ENCODE peak calls at places on chromosomes 3 and 15, in four cellular contexts. F is heart right ventricle, X is heart left ventricle, E is RWPE2. O is an unnamed sample. For H3K4me1, the result is how much of the 10 kb centered on the place peaks cover.

GRCh38 chr3:162295323-162295983 is 798.8 kb downstream of the OTOL1 start:
- DNase-seq in F (no peak), X (no peak), E (no peak), O (no peak)

GRCh38 chr15:92807971-92808571 is 92.1 kb upstream of the CHD2 start:
- DNase-seq in F (no peak), X (no peak), E (no peak), O (no peak)

GRCh38 chr3:184334470-184335158 is 2.8 kb upstream of the FAM131A start:
- DNase-seq in F (no peak), X (no peak), E (no peak), O (no peak)

GRCh38 chr15:55791576-55792400 is 48.8 kb upstream of the PRTG start:
- DNase-seq in F (no peak), X (no peak), E (no peak), O (no peak)

GRCh38 chr3:3316523-3316922 is 137.0 kb upstream of the CRBN start:
- DNase-seq in F (no peak), X (no peak), E (no peak), O (no peak)

GRCh38 chr3:144229237-144229830 is 257.7 kb downstream of the DIPK2A start:
- DNase-seq in F (no peak), X (no peak), E (no peak), O (no peak)

GRCh38 chr15:34109775-34110663 is 8.1 kb downstream of the PGBD4 start:
- DNase-seq in F (no peak), X (no peak), E (no peak), O (no peak)

GRCh38 chr3:126968995-126969385 is 13.9 kb upstream of the PLXNA1 start:
- DNase-seq in F (no peak), X (no peak), E (no peak), O (no peak)

GRCh38 chr3:56758539-56758981 is 43.2 kb downstream of the ARHGEF3 start:
- DNase-seq in F (no peak), X (no peak), E (no peak), O (no peak)

GRCh38 chr3:179018808-179019207 is 52.8 kb downstream of the ZMAT3 start:
- DNase-seq in F (no peak), X (no peak), E (no peak), O (no peak)

GRCh38 chr3:107496855-107497254 is 25.9 kb upstream of the BBX start:
- DNase-seq in F (no peak), X (no peak), E (no peak), O (no peak)

GRCh38 chr3:7657214-7658112 is 796.5 kb downstream of the GRM7 start:
- DNase-seq in F (no peak), X (no peak), E (no peak), O (no peak)

GRCh38 chr3:146498002-146498736 is 28.8 kb upstream of the PLSCR2 start:
- DNase-seq in F (no peak), X (no peak), E (no peak), O (no peak)

GRCh38 chr3:115350606-115351005 is 203.5 kb upstream of the ZBTB20 start:
- DNase-seq in F (no peak), X (no peak), E (no peak), O (no peak)

GRCh38 chr3:135560847-135561246 is 404.7 kb upstream of the PPP2R3A start:
- DNase-seq in F (no peak), X (no peak), E (no peak), O (peak)

GRCh38 chr15:90883526-90883931 is 775 bp upstream of the FES start:
- DNase-seq in F (no peak), X (no peak), E (peak), O (peak)

GRCh38 chr15:84783493-84784251 is 33.5 kb upstream of the ALPK3 start:
- DNase-seq in F (no peak), X (no peak), E (no peak), O (no peak)

GRCh38 chr3:188421151-188421821 is 267.3 kb downstream of the LPP start:
- DNase-seq in F (no peak), X (no peak), E (no peak), O (no peak)

GRCh38 chr3:188573286-188573928 is 419.4 kb downstream of the LPP start:
- DNase-seq in F (no peak), X (no peak), E (no peak), O (no peak)

GRCh38 chr3:45993421-45994027 is 2.1 kb downstream of the FYCO1 start:
- DNase-seq in F (no peak), X (no peak), E (no peak), O (no peak)

GRCh38 chr15:65423977-65424679 is 1.4 kb upstream of the IGDCC4 start:
- DNase-seq in F (no peak), X (no peak), E (peak), O (no peak)

GRCh38 chr3:9696480-9697220 is 7.0 kb upstream of the CPNE9 start:
- DNase-seq in F (no peak), X (no peak), E (no peak), O (no peak)

GRCh38 chr3:144821583-144821982 is 850.0 kb downstream of the DIPK2A start:
- DNase-seq in F (no peak), X (no peak), E (no peak), O (no peak)

GRCh38 chr3:134846943-134847342 is 51.9 kb downstream of the EPHB1 start:
- DNase-seq in F (no peak), X (peak), E (peak), O (no peak)

GRCh38 chr3:16362781-16363180 is 97.8 kb downstream of the OXNAD1 start:
- DNase-seq in F (no peak), X (no peak), E (no peak), O (no peak)

GRCh38 chr3:31815631-31816440 is 165.2 kb downstream of the OSBPL10 start:
- DNase-seq in F (no peak), X (no peak), E (no peak), O (no peak)

GRCh38 chr3:99213019-99213418 is 311.5 kb upstream of the DCBLD2 start:
- DNase-seq in F (no peak), X (no peak), E (no peak), O (no peak)

GRCh38 chr3:163939926-163940325 is 1138.4 kb downstream of the SI start:
- DNase-seq in F (no peak), X (no peak), E (no peak), O (no peak)

GRCh38 chr15:81256916-81257315 is 60.2 kb downstream of the IL16 start:
- DNase-seq in F (no peak), X (no peak), E (no peak), O (no peak)

GRCh38 chr15:48331796-48332641 is 790 bp downstream of the DUT start:
- DNase-seq in F (peak), X (peak), E (peak), O (peak)

GRCh38 chr3:88151358-88151757 is 1.6 kb downstream of the C3orf38 start:
- DNase-seq in F (no peak), X (no peak), E (no peak), O (no peak)

GRCh38 chr3:148090156-148090555 is 607.5 kb upstream of the AGTR1 start:
- DNase-seq in F (no peak), X (no peak), E (no peak), O (no peak)

GRCh38 chr15:91235376-91235775 is 135.3 kb downstream of the SV2B start:
- DNase-seq in F (no peak), X (no peak), E (no peak), O (no peak)

GRCh38 chr3:51391075-51391565 is at the start of gene RBM15B:
- DNase-seq in F (peak), X (peak), E (peak), O (peak)
- H3K4me1 ChIP-seq in F (half or more), X (half or more), E (under half), O (half or more)

DNA sequence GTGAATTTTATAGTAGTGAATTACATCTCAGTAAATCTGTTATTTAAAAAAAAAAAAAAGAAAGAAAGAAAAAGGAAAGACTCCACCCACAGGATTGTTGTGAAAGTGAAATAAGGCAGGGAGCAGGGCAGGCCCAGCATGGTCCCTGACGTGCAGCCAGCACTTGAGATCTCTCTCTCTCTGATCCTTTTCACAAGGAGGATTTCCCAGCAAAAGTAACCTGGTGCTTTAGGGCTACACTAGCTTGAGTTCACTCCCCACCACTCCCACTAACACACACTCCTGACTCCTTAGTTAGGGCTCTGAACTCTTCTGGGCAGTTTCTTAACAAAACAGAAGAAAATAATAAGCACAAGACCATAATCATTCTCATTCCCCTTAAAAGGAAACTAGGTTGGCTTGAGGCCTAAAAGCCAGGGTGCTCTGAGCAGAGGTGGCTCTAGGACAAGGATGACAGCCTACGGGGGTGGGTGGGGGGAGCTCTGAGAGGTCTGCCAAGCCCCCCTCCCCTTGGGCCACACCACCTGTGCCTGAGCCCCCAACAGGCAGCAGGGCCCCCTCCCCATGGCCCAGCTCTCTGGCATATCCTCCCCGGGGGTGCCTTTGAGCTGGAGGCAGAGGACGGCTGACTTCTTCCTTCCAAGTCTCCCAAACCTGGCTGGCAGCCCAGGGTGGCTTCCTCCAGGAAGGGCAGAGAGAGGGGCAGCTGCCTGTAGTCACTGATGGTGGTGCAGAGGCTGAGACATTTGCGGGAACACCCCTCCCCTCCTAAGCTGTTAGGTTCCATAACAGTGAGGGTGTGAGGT is 831 bp downstream of the TMEM40 start:
- DNase-seq in F (peak), X (peak), E (no peak), O (no peak)
- H3K4me1 ChIP-seq in F (under half), X (under half), E (under half), O (under half)

DNA sequence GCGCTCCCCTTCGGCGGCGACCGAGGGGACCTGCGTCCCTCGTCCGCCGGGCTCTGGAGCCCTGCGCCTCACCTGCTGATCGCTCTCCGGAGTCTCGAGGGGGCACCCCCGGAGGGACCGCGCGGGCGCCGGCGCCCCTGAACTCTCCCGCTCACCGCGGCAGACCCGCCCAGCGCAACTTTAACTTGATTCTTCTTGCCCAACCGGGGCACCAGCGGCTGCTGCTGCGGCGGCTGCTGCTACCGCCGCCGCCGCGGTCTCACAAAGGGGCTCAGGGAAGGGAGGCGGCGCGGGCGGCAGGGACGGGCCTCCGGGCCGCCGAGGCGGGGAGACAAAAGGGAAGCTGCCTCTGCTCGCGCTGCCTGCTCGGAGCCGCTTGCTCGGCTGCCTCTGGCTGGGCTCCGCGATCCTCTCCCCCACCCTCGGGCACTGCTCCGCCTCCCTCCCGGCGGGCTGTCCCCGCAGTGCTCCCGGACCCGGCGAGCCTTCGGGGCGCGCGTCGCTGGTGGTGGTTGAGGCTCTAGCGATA is at the start of gene PPM1L:
- DNase-seq in F (peak), X (peak), E (peak), O (peak)
- H3K4me1 ChIP-seq in F (under half), X (under half), E (under half), O (under half)

GRCh38 chr3:129176051-129176450 is 7.6 kb downstream of the CNBP start:
- DNase-seq in F (no peak), X (no peak), E (no peak), O (no peak)

GRCh38 chr3:129173206-129173605 is 10.5 kb downstream of the CNBP start:
- DNase-seq in F (no peak), X (no peak), E (no peak), O (no peak)

DNA sequence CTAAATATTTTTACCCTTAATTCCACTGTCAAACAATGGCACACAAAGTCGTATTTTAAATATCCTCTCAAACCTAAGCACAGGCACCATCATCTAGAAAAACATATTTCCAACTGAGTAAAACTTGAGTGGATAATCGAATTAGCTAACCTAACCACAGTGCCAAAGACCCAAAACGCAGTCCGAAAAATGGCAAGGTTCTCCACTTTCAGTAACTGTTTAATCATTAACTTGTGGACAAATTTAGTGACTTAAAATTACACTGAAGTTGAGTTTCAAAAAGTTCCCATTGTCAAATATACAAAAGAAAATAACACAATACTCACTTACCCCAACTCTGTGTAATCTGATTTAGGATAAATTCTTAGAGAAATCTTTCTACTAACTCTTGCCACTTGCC is 10.0 kb downstream of the CNBP start:
- DNase-seq in F (no peak), X (no peak), E (no peak), O (no peak)
- H3K4me1 ChIP-seq in F (half or more), X (half or more), E (under half), O (under half)

O was measured in mucosa of descending colon.